ENCODE peak calls at places on chromosomes 4 and X, in five cellular contexts. S, U, Z, F and L are unnamed samples.
A peak's percentile ranks its signal among the peaks of the same experiment; 100 is the strongest.

GRCh38 chrX:73581002-73581628 is 18.1 kb downstream of the CHIC1 start:
- DNase-seq in F (no peak), S (no peak), U (no peak), Z (no peak), L (no peak)

GRCh38 chr4:111323496-111323895 is 700.6 kb upstream of the PITX2 start:
- DNase-seq in S (no peak), U (no peak), Z (no peak), F (no peak), L (peak; percentile 21)

GRCh38 chr4:30832652-30833051 is 112.5 kb downstream of the PCDH7 start:
- DNase-seq in Z (no peak), S (no peak), F (no peak), U (no peak), L (no peak)

GRCh38 chr4:20019310-20020015 is 232.2 kb upstream of the SLIT2 start:
- DNase-seq in S (no peak), F (no peak), Z (no peak), U (no peak), L (no peak)

GRCh38 chr4:55214172-55214571 is 88.8 kb upstream of the KDR start:
- DNase-seq in U (no peak), S (no peak), F (no peak), Z (no peak), L (no peak)

GRCh38 chrX:54171527-54171926 is 11.5 kb downstream of the FAM120C start:
- DNase-seq in F (no peak), U (no peak), Z (no peak), S (no peak), L (no peak)

GRCh38 chr4:74038161-74039064 is at the start of gene CXCL3:
- DNase-seq in S (peak; percentile 89), Z (no peak), F (peak; percentile 84), U (no peak), L (no peak)

GRCh38 chrX:8864151-8864550 is 63.0 kb upstream of the FAM9A start:
- DNase-seq in U (no peak), S (no peak), F (no peak), Z (no peak), L (no peak)

GRCh38 chr4:87659247-87659931 is 9.3 kb downstream of the DMP1 start:
- DNase-seq in F (no peak), Z (peak; percentile 22), U (no peak), S (no peak), L (no peak)

GRCh38 chrX:150569155-150569477 is 695 bp downstream of the MTM1 start:
- DNase-seq in F (peak; percentile 27), Z (no peak), U (no peak), S (peak; percentile 63), L (no peak)

GRCh38 chr4:111283066-111283677 is 660.3 kb upstream of the PITX2 start:
- DNase-seq in Z (peak; percentile 65), U (no peak), S (peak; percentile 49), F (peak; percentile 76), L (peak; percentile 15)

GRCh38 chr4:152534541-152535231 is 1.2 kb downstream of the FBXW7 start:
- DNase-seq in U (no peak), Z (no peak), S (peak; percentile 72), F (peak; percentile 47), L (no peak)

GRCh38 chr4:21882050-21882839 is 66.3 kb downstream of the KCNIP4 start:
- DNase-seq in Z (no peak), F (no peak), S (no peak), U (no peak), L (no peak)

GRCh38 chr4:90127706-90128345 is 632 bp downstream of the CCSER1 start:
- DNase-seq in Z (no peak), F (peak; percentile 65), U (no peak), S (peak; percentile 40), L (no peak)

GRCh38 chr4:6857009-6857882 is 52.4 kb upstream of the TBC1D14 start:
- DNase-seq in U (no peak), F (no peak), S (no peak), Z (no peak), L (no peak)

GRCh38 chr4:23956601-23957364 is 66.9 kb upstream of the PPARGC1A start:
- DNase-seq in F (no peak), U (no peak), Z (no peak), S (no peak), L (no peak)

GRCh38 chrX:69152398-69152797 is 12.9 kb downstream of the PJA1 start:
- DNase-seq in F (peak; percentile 62), S (peak; percentile 68), U (no peak), Z (no peak), L (no peak)

GRCh38 chrX:15242899-15243555 is 26.9 kb downstream of the ASB9 start:
- DNase-seq in S (no peak), U (no peak), Z (peak; percentile 43), F (peak; percentile 47), L (peak; percentile 0)

GRCh38 chrX:72366746-72367145 is 61.0 kb upstream of the CITED1 start:
- DNase-seq in F (no peak), S (no peak), U (no peak), Z (no peak), L (no peak)

GRCh38 chrX:71098302-71098701 is 2.7 kb downstream of the FOXO4 start:
- DNase-seq in S (peak; percentile 71), U (peak; percentile 61), F (peak; percentile 68), Z (peak; percentile 15), L (no peak)

GRCh38 chr4:10529891-10530786 is 72.9 kb upstream of the ZNF518B start:
- DNase-seq in Z (no peak), S (no peak), U (no peak), F (no peak), L (no peak)

GRCh38 chrX:44675364-44676024 is 132.8 kb upstream of the FUNDC1 start:
- DNase-seq in S (peak; percentile 60), Z (no peak), F (peak; percentile 41), U (no peak), L (peak; percentile 88)

GRCh38 chrX:129694805-129695204 is 40.0 kb upstream of the APLN start:
- DNase-seq in S (no peak), F (no peak), Z (no peak), U (no peak), L (no peak)

GRCh38 chr4:124061413-124061812 is 651.1 kb downstream of the ANKRD50 start:
- DNase-seq in S (no peak), F (no peak), Z (no peak), U (no peak), L (no peak)

GRCh38 chrX:47227334-47227583 is 5.5 kb upstream of the USP11 start:
- DNase-seq in F (peak; percentile 3), Z (no peak), U (no peak), S (no peak), L (no peak)

GRCh38 chr4:30839583-30840520 is 119.7 kb downstream of the PCDH7 start:
- DNase-seq in U (no peak), F (no peak), S (peak; percentile 48), Z (peak; percentile 97), L (peak; percentile 21)

GRCh38 chr4:168039593-168039992 is 52.7 kb upstream of the ANXA10 start:
- DNase-seq in Z (no peak), S (no peak), F (no peak), U (no peak), L (no peak)

GRCh38 chr4:96776922-96777510 is 937.1 kb downstream of the PDHA2 start:
- DNase-seq in F (no peak), Z (no peak), U (no peak), S (no peak), L (no peak)

GRCh38 chr4:98293089-98293887 is 32.1 kb downstream of the RAP1GDS1 start:
- DNase-seq in F (no peak), U (no peak), Z (no peak), S (no peak), L (no peak)

GRCh38 chrX:121093011-121093410 is 45.6 kb downstream of the GLUD2 start:
- DNase-seq in F (no peak), S (no peak), U (no peak), Z (no peak), L (no peak)

GRCh38 chr4:80806472-80806871 is 224.0 kb upstream of the BMP3 start:
- DNase-seq in U (no peak), Z (no peak), F (no peak), S (no peak), L (no peak)

GRCh38 chr4:142840516-142841123 is 5.5 kb downstream of the INPP4B start:
- DNase-seq in S (no peak), U (no peak), Z (peak; percentile 38), F (no peak), L (peak; percentile 33)

GRCh38 chr4:37590016-37590415 is 96.2 kb downstream of the RELL1 start:
- DNase-seq in F (no peak), S (no peak), Z (no peak), U (no peak), L (no peak)

GRCh38 chrX:151970661-151971060 is 3.8 kb downstream of the GABRE start:
- DNase-seq in Z (no peak), S (peak; percentile 86), F (peak; percentile 69), U (no peak), L (peak; percentile 77)

DNA sequence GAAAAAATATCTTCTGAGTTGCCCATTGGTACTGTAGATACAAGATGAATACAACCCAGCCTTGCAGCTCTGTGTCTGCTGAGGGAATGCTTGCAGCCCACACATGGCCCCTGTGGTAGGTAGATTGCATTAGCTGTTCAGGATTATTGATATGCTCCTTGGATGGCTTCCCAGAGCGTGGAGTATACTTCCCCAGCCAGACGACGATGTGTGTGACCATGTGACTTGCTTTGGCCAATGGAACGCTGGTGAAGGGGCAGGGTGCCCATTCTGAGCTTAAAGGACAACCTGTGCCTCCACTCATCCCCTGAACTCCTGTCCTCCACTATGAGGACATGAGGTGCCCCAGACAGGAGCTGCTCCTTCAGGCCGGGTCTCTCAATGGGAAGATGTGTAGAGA is 23.9 kb upstream of the FGFBP2 start:
- DNase-seq in F (peak; percentile 8), S (no peak), U (no peak), Z (no peak), L (no peak)
- H3K27ac ChIP-seq in F (no peak overlapping the region), S (no peak overlapping the region), U (no peak overlapping the region), Z (no peak overlapping the region), L (no peak overlapping the region)

DNA sequence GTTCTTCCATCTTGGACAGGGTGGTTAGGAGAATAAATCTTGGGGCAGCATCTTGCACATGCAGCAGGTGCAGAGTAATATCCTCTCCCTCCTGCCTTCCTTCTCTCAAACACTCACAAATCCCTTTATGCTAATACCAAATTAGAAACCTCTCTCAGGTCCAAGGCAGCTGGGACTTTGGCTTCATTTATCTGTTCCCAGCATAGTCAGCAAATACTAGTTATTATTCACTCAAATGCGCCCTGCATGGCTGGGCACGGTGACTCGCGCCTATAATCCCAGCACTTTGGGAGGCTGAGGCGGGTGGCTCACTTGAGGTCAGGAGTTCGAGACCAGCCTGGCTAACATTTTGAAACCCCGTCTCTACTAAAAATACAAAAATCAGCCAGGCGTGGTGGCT is 156.0 kb upstream of the GALNT7 start:
- DNase-seq in U (no peak), S (no peak), F (no peak), Z (no peak), L (no peak)
- H3K27me3 ChIP-seq in U (no peaks in the 10 kb centered on the region), S (no peaks in the 10 kb centered on the region), F (no peaks in the 10 kb centered on the region), Z (no peaks in the 10 kb centered on the region), L (peaks cover 3% of the 10 kb centered on the region)

GRCh38 chrX:25083661-25084060 is 67.9 kb upstream of the ARX start:
- DNase-seq in Z (no peak), F (no peak), U (no peak), S (no peak), L (no peak)
- H3K27ac ChIP-seq in Z (no peak overlapping the region), F (no peak overlapping the region), U (no peak overlapping the region), S (no peak overlapping the region), L (no peak overlapping the region)

DNA sequence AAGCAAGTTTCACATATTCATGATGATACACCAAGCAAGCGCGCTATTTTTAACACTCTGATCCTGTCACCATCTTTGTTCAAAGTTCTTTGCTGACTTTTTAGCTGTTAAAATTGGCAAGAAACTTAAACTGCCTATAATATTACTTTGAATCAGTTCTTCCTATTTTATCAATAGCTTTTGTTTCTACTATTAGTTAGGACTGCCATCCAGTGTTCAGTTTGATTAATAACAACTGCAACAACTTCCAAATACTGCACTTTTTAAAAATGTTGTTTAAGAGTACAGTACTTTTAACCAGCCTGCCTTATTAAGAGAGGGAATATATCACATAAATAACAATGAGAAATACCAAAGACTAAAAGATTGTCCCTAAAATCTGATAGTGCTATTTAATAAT is 614.3 kb downstream of the FAM133A start:
- DNase-seq in Z (no peak), U (no peak), S (no peak), F (no peak), L (no peak)
- H3K27me3 ChIP-seq in Z (no peaks in the 10 kb centered on the region), U (no peaks in the 10 kb centered on the region), S (no peaks in the 10 kb centered on the region), F (no peaks in the 10 kb centered on the region), L (no peaks in the 10 kb centered on the region)